ENCODE peak calls at places on chromosomes 4 and X, in four cellular contexts. T is epithelial cell of prostate; F is HepG2; J is activated CD8-positive, alpha-beta memory T cell treated with anti-CD3 and anti-CD28 coated beads for 48 hours. G is an unnamed sample.

GRCh38 chrX:66053414-66053813 is 13.5 kb upstream of the VSIG4 start:
- DNase-seq in T (no peak), J (no peak), F (no peak), G (no peak)

GRCh38 chr4:75844151-75844662 is 58.0 kb downstream of the PPEF2 start:
- DNase-seq in J (no peak), F (peak), T (no peak), G (no peak)

GRCh38 chr4:7675612-7676320 is 241.0 kb upstream of the PSAPL1 start:
- DNase-seq in T (no peak), F (no peak), J (no peak), G (no peak)

GRCh38 chrX:8194216-8194615 is 23.1 kb upstream of the VCX2 start:
- DNase-seq in F (no peak), T (no peak), J (no peak), G (no peak)

GRCh38 chr4:82678046-82678445 is 116.3 kb upstream of the TMEM150C start:
- DNase-seq in J (no peak), F (no peak), T (no peak), G (no peak)

GRCh38 chr4:76585270-76585669 is 150.2 kb downstream of the SHROOM3 start:
- DNase-seq in F (no peak), T (no peak), J (no peak), G (no peak)

GRCh38 chr4:1195109-1195671 is 22.8 kb upstream of the SPON2 start:
- DNase-seq in T (no peak), J (no peak), F (no peak), G (peak)

GRCh38 chr4:134622194-134622593 is 420.6 kb upstream of the PABPC4L start:
- DNase-seq in F (no peak), J (no peak), T (no peak), G (no peak)

GRCh38 chr4:40626183-40626990 is 3.3 kb downstream of the RBM47 start:
- DNase-seq in T (no peak), J (no peak), F (no peak), G (no peak)

GRCh38 chr4:155748039-155748438 is 10.8 kb upstream of the GUCY1B1 start:
- DNase-seq in J (no peak), F (no peak), T (no peak), G (no peak)

GRCh38 chrX:77441479-77441878 is 5.7 kb upstream of the FGF16 start:
- DNase-seq in F (no peak), T (no peak), J (no peak), G (no peak)

GRCh38 chr4:156746111-156746510 is 225.5 kb downstream of the PDGFC start:
- DNase-seq in J (no peak), T (no peak), F (no peak), G (no peak)

GRCh38 chr4:3307891-3308575 is 15.2 kb downstream of the RGS12 start:
- DNase-seq in T (no peak), J (no peak), F (no peak), G (no peak)

GRCh38 chr4:108204518-108204917 is 35.8 kb upstream of the LEF1 start:
- DNase-seq in T (no peak), J (no peak), F (no peak), G (no peak)

GRCh38 chr4:5500165-5500564 is 208.2 kb downstream of the EVC2 start:
- DNase-seq in T (peak), F (no peak), J (no peak), G (no peak)

GRCh38 chr4:145909773-145910172 is 28.9 kb downstream of the ZNF827 start:
- DNase-seq in J (no peak), F (no peak), T (no peak), G (no peak)

GRCh38 chrX:70635669-70636068 is 191.0 kb downstream of the DLG3 start:
- DNase-seq in T (no peak), J (no peak), F (no peak), G (no peak)

GRCh38 chr4:87032884-87033533 is 98.2 kb downstream of the AFF1 start:
- DNase-seq in T (no peak), J (no peak), F (peak), G (no peak)

GRCh38 chrX:8987672-8988250 is 46.2 kb downstream of the FAM9B start:
- DNase-seq in T (no peak), J (no peak), F (no peak), G (no peak)

GRCh38 chr4:57109847-57110634 is at the start of gene IGFBP7:
- DNase-seq in T (no peak), J (no peak), F (no peak), G (peak)

GRCh38 chr4:179307297-179308136 is 1865.3 kb upstream of the AGA start:
- DNase-seq in T (no peak), J (no peak), F (peak), G (no peak)

GRCh38 chr4:81599646-81600231 is 128.0 kb upstream of the RASGEF1B start:
- DNase-seq in T (no peak), F (no peak), J (no peak), G (no peak)

GRCh38 chr4:22170353-22170752 is 221.8 kb upstream of the KCNIP4 start:
- DNase-seq in J (no peak), F (no peak), T (peak), G (no peak)

GRCh38 chrX:56728752-56729151 is 291 bp upstream of the NBDY start:
- DNase-seq in F (no peak), T (no peak), J (no peak), G (no peak)

GRCh38 chr4:106266201-106266600 is 49.8 kb downstream of the TBCK start:
- DNase-seq in F (peak), T (no peak), J (no peak), G (no peak)

GRCh38 chrX:118802857-118803256 is 20.8 kb upstream of the ZCCHC12 start:
- DNase-seq in T (no peak), F (no peak), J (no peak), G (no peak)

GRCh38 chrX:36407886-36408285 is 488.4 kb downstream of the CFAP47 start:
- DNase-seq in J (no peak), T (no peak), F (no peak), G (no peak)

GRCh38 chr4:4865705-4866123 is 6.2 kb downstream of the MSX1 start:
- DNase-seq in T (no peak), F (no peak), J (no peak), G (no peak)

GRCh38 chrX:926991-927390 is 285.5 kb downstream of the CRLF2 start:
- DNase-seq in T (no peak), J (no peak), F (no peak), G (peak)

GRCh38 chr4:180665994-180666818 is 1577.0 kb upstream of the TENM3 start:
- DNase-seq in T (peak), J (no peak), F (peak), G (no peak)

GRCh38 chr4:101239685-101240084 is 107.6 kb downstream of the PPP3CA start:
- DNase-seq in J (no peak), F (no peak), T (no peak), G (no peak)

GRCh38 chrX:17500145-17500579 is 125.2 kb downstream of the NHS start:
- DNase-seq in T (peak), J (no peak), F (no peak), G (no peak)

GRCh38 chr4:114264452-114264851 is 285.0 kb upstream of the ARSJ start:
- DNase-seq in J (no peak), F (no peak), T (no peak), G (no peak)

GRCh38 chr4:55269970-55270369 is 76.1 kb upstream of the SRD5A3 start:
- DNase-seq in J (no peak), F (no peak), T (no peak), G (no peak)

GRCh38 chrX:18677140-18677834 is 5.4 kb upstream of the RS1 start:
- DNase-seq in J (no peak), T (no peak), F (no peak), G (no peak)

GRCh38 chr4:156941940-156942548 is 29.6 kb downstream of the PDGFC start:
- DNase-seq in T (peak), J (no peak), F (peak), G (peak)

GRCh38 chr4:1762264-1763010 is 30.7 kb upstream of the FGFR3 start:
- DNase-seq in T (no peak), J (no peak), F (no peak), G (no peak)